ENCODE peak calls at places on chromosomes 5 and 9, in five cellular contexts. B is left ventricle myocardium inferior; M is cardiac muscle cell; C is CD4-positive, alpha-beta T cell; D is GM13976. U is an unnamed sample.

GRCh38 chr9:128911529-128912035 is 9.2 kb upstream of the PHYHD1 start:
- DNase-seq in D (no peak), M (peak; percentile 43), C (no peak), B (peak; percentile 78), U (peak; percentile 47)

GRCh38 chr9:127923771-127924170 is 6.8 kb downstream of the PIP5KL1 start:
- DNase-seq in M (peak; percentile 71), B (no peak), C (no peak), D (no peak), U (no peak)

GRCh38 chr5:181204561-181205401 is at the start of gene TRIM7:
- DNase-seq in D (peak; percentile 65), M (no peak), B (peak; percentile 69), C (no peak), U (no peak)

GRCh38 chr5:133939668-133940067 is 28.8 kb downstream of the C5orf15 start:
- DNase-seq in D (no peak), B (no peak), M (no peak), C (no peak), U (no peak)

GRCh38 chr9:136840140-136840876 is 2.0 kb upstream of the AJM1 start:
- DNase-seq in C (no peak), M (no peak), D (no peak), B (no peak), U (no peak)

GRCh38 chr5:139401546-139401945 is 2.3 kb downstream of the SPATA24 start:
- DNase-seq in C (no peak), D (no peak), M (no peak), B (no peak), U (no peak)

GRCh38 chr5:107982703-107983425 is 312.1 kb upstream of the EFNA5 start:
- DNase-seq in C (no peak), B (no peak), D (no peak), M (no peak), U (no peak)

GRCh38 chr5:141916522-141916921 is 7.1 kb upstream of the DELE1 start:
- DNase-seq in D (no peak), B (no peak), M (no peak), C (no peak), U (no peak)

DNA sequence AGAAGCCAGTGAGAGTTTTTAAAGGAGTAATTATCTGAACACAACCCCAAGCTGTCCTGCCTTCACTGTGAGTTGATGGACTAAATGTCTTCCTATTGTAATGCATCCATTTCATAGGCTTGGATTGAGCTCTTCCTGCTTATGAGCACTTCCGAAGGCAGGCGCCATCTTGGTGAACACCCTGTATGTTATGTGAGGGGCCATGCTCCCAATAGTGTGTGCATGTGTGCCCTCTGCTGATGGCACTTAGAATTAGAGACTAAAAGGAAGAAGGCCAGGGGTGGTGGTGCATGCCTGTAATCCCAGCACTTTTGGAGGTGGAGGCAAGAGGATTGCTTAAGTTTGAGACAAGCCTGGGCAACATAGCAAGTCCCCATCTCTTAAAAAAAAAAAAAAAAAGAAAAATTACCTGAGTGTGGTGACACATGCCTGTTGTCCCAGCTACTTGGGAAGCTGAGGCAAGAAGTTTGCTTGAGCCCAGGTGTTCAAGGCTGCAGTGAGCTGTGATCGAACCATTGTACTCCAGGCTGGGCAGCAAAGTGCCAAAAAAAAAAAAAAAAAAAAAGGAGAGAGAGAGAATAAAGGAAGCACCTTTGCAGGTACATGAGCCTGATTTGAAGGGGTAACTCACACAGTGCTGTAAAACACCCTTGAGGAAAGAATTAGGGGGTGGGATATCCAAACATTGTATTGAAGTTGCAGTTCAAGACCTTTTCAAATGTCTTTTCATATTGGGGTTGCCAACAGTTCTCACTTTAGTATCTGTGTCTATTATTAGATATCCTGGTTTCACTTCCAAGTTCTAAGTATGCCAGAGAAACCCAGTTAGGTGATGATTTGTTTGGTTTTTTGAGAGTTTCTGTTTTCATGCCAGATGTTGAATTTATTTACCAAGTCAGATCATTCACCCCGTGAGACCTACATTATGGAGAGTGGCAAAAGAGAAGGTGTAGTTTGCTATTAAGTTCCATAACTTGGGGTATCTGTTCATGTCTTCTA is 64.8 kb downstream of the C9orf152 start:
- DNase-seq in C (no peak), B (no peak), D (no peak), M (peak; percentile 35), U (no peak)
- TF ChIP-seq CTCF in C (no peak), B (no peak), D (peak; percentile 25), M (peak; percentile 2), U (no peak)

DNA sequence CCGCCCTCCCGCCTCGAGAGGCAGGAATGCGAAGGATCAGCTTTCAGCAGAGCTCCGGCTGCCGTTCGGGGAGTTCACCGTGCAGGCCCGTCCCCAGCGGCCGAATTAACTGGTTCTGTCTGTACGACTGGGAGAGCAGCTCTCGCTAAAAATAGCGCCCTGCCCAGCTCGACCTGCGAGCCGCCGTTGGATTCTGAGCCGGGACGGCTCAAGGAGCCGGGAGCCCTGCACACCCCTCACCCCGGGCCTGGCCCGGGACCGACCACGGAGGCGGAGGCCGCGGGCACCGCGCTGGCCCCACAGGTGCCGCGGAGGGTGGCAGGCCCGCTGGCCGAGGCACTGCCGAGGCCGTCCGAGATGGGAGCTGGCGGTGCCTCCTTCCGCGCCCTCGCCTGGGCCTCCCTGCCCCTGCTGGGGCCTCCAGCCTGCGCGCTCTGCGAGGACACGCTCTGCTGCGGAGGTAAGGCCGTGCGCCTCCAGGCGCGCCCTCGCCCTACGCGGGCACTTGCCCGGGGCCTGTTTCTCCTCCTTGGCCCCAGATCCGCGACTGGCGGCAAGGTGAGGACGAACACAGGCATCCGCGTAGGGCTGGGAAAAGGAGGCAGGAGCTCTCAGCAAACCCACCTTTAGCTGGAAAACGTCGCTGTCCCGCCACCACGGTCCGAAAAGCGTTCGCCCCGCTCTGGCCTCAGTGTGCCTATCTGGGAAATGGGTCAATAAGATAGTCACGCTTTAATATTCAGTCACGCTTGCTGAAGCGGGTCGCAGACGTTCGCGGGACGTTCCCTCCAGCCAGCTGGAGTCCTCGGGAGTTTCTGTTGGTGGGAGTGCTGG is 53.0 kb upstream of the DAB2IP start:
- DNase-seq in C (no peak), B (peak; percentile 83), D (no peak), M (peak; percentile 77), U (peak; percentile 76)
- TF ChIP-seq CTCF in C (no peak), B (peak; percentile 56), D (no peak), M (peak; percentile 25), U (no peak)

GRCh38 chr5:178418471-178419010 is 171.7 kb downstream of the COL23A1 start:
- DNase-seq in B (no peak), D (no peak), M (no peak), C (no peak), U (no peak)
- TF ChIP-seq CTCF in B (no peak), D (no peak), M (no peak), C (no peak), U (no peak)

DNA sequence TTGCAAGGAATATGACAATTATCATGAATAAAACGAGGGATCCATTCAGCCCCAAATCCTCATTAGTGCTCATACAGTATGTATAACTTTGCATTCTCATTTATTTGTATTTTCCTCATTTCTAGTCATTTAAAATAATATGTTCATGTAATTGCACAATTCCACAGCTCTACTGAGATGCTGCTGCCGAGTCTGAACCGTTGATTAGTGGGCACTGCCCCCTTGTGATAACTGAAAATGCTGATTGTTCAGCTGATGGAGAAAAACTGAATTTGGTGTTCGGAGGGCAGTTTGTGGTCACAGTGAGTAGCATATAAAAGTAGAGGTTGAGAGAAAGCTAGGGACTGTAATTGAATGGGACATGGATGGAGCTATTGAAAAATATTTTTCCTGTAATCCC is 12.2 kb upstream of the GPR151 start:
- DNase-seq in B (no peak), D (no peak), M (peak; percentile 37), C (no peak), U (no peak)
- TF ChIP-seq CTCF in B (no peak), D (no peak), M (peak; percentile 27), C (no peak), U (no peak)